ENCODE peak calls at places on chromosomes 16 and 17, in four cellular contexts. One of them, this sample, is unnamed.
A peak's percentile ranks its signal among the peaks of the same experiment; 100 is the strongest.

GRCh38 chr16:26717826-26718225 is 348.9 kb upstream of the C16orf82 start:
- DNase-seq in HepG2: no peak
- DNase-seq in GM12878: no peak
- DNase-seq in K562: no peak
- DNase-seq in this sample: no peak

GRCh38 chr17:12362853-12363252 is 302.8 kb upstream of the MYOCD start:
- DNase-seq in HepG2: no peak
- DNase-seq in K562: no peak
- DNase-seq in GM12878: no peak
- DNase-seq in this sample: no peak

GRCh38 chr17:78806451-78806850 is 24.4 kb upstream of the CYTH1 start:
- DNase-seq in HepG2: no peak
- DNase-seq in K562: no peak
- DNase-seq in GM12878: no peak
- DNase-seq in this sample: no peak

GRCh38 chr17:57016764-57017116 is 38.8 kb downstream of the SCPEP1 start:
- DNase-seq in HepG2: no peak
- DNase-seq in GM12878: no peak
- DNase-seq in K562: no peak
- DNase-seq in this sample: no peak

GRCh38 chr16:88970095-88970494 is 6.9 kb downstream of the CBFA2T3 start:
- DNase-seq in HepG2: no peak
- DNase-seq in GM12878: no peak
- DNase-seq in K562: no peak
- DNase-seq in this sample: no peak

GRCh38 chr16:15509593-15510520 is 75.5 kb downstream of the BMERB1 start:
- DNase-seq in K562: no peak
- DNase-seq in GM12878: no peak
- DNase-seq in HepG2: no peak
- DNase-seq in this sample: no peak

GRCh38 chr17:42067371-42068180 is 17.2 kb upstream of the C17orf113 start:
- DNase-seq in HepG2: peak; percentile 84
- DNase-seq in K562: peak; percentile 77
- DNase-seq in GM12878: no peak
- DNase-seq in this sample: peak; percentile 80

GRCh38 chr16:57759541-57760356 is 24.2 kb downstream of the KATNB1 start:
- DNase-seq in GM12878: no peak
- DNase-seq in HepG2: no peak
- DNase-seq in K562: no peak
- DNase-seq in this sample: no peak

GRCh38 chr17:6748617-6749016 is 7.2 kb upstream of the XAF1 start:
- DNase-seq in K562: no peak
- DNase-seq in HepG2: no peak
- DNase-seq in GM12878: no peak
- DNase-seq in this sample: no peak

GRCh38 chr16:20729141-20729540 is 12.5 kb downstream of the THUMPD1 start:
- DNase-seq in K562: no peak
- DNase-seq in HepG2: no peak
- DNase-seq in GM12878: no peak
- DNase-seq in this sample: no peak

GRCh38 chr17:72523491-72523890 is 402.7 kb downstream of the SOX9 start:
- DNase-seq in HepG2: no peak
- DNase-seq in K562: no peak
- DNase-seq in GM12878: no peak
- DNase-seq in this sample: no peak

GRCh38 chr17:42346473-42346872 is 41.8 kb downstream of the STAT3 start:
- DNase-seq in K562: no peak
- DNase-seq in GM12878: no peak
- DNase-seq in HepG2: no peak
- DNase-seq in this sample: no peak

GRCh38 chr17:42111901-42112551 is 488 bp downstream of the DHX58 start:
- DNase-seq in GM12878: no peak
- DNase-seq in K562: no peak
- DNase-seq in HepG2: no peak
- DNase-seq in this sample: no peak

GRCh38 chr17:78058581-78058980 is 70.0 kb downstream of the TMC6 start:
- DNase-seq in HepG2: no peak
- DNase-seq in GM12878: no peak
- DNase-seq in K562: no peak
- DNase-seq in this sample: no peak

GRCh38 chr17:29176500-29177351 is 3.5 kb downstream of the MYO18A start:
- DNase-seq in K562: peak; percentile 75
- DNase-seq in HepG2: peak; percentile 69
- DNase-seq in GM12878: no peak
- DNase-seq in this sample: peak; percentile 48

GRCh38 chr17:76199466-76199865 is 40.8 kb downstream of the RNF157 start:
- DNase-seq in HepG2: no peak
- DNase-seq in GM12878: no peak
- DNase-seq in K562: no peak
- DNase-seq in this sample: no peak

GRCh38 chr17:63431939-63432804 is 13.9 kb downstream of the CYB561 start:
- DNase-seq in K562: peak; percentile 90
- DNase-seq in HepG2: peak; percentile 81
- DNase-seq in GM12878: no peak
- DNase-seq in this sample: peak; percentile 48

GRCh38 chr17:11369570-11369969 is 128.6 kb downstream of the SHISA6 start:
- DNase-seq in HepG2: no peak
- DNase-seq in K562: no peak
- DNase-seq in GM12878: no peak
- DNase-seq in this sample: no peak

GRCh38 chr17:49132699-49133364 is at the start of gene B4GALNT2:
- DNase-seq in K562: no peak
- DNase-seq in HepG2: no peak
- DNase-seq in GM12878: no peak
- DNase-seq in this sample: no peak

GRCh38 chr16:9048302-9048700 is 43.1 kb upstream of the HAPSTR1 start:
- DNase-seq in GM12878: no peak
- DNase-seq in K562: no peak
- DNase-seq in HepG2: no peak
- DNase-seq in this sample: no peak

GRCh38 chr17:48883171-48883570 is 9.4 kb upstream of the ATP5MC1 start:
- DNase-seq in K562: no peak
- DNase-seq in GM12878: no peak
- DNase-seq in HepG2: no peak
- DNase-seq in this sample: no peak

GRCh38 chr17:38579934-38580333 is 25.8 kb downstream of the SRCIN1 start:
- DNase-seq in GM12878: no peak
- DNase-seq in HepG2: peak; percentile 71
- DNase-seq in K562: peak; percentile 79
- DNase-seq in this sample: peak; percentile 43

GRCh38 chr17:4208228-4208627 is 55.6 kb downstream of the ANKFY1 start:
- DNase-seq in HepG2: no peak
- DNase-seq in K562: no peak
- DNase-seq in GM12878: no peak
- DNase-seq in this sample: no peak

GRCh38 chr16:49832177-49832576 is 23.7 kb downstream of the ZNF423 start:
- DNase-seq in K562: no peak
- DNase-seq in HepG2: no peak
- DNase-seq in GM12878: no peak
- DNase-seq in this sample: no peak

GRCh38 chr17:2237960-2238359 is 65.6 kb downstream of the SMG6 start:
- DNase-seq in HepG2: no peak
- DNase-seq in GM12878: no peak
- DNase-seq in K562: no peak
- DNase-seq in this sample: no peak

GRCh38 chr16:15450624-15451023 is 16.2 kb downstream of the BMERB1 start:
- DNase-seq in K562: no peak
- DNase-seq in HepG2: no peak
- DNase-seq in GM12878: no peak
- DNase-seq in this sample: no peak

GRCh38 chr16:3029499-3030127 is 5.8 kb downstream of the THOC6 start:
- DNase-seq in HepG2: no peak
- DNase-seq in GM12878: no peak
- DNase-seq in K562: peak; percentile 60
- DNase-seq in this sample: no peak
- TF ChIP-seq BHLHE40 in HepG2: peak; percentile 4
- TF ChIP-seq BHLHE40 in GM12878: no peak
- TF ChIP-seq BHLHE40 in K562: peak; percentile 50
- TF ChIP-seq BHLHE40 in this sample: no peak

GRCh38 chr17:67528751-67529436 is 151.8 kb downstream of the PITPNC1 start:
- DNase-seq in K562: no peak
- DNase-seq in HepG2: peak; percentile 92
- DNase-seq in GM12878: no peak
- DNase-seq in this sample: peak; percentile 36
- TF ChIP-seq FOXM1 in K562: no peak
- TF ChIP-seq FOXM1 in HepG2: no peak
- TF ChIP-seq FOXM1 in GM12878: no peak
- TF ChIP-seq FOXM1 in this sample: no peak

GRCh38 chr16:66474750-66475199 is 47.7 kb downstream of the BEAN1 start:
- DNase-seq in K562: no peak
- DNase-seq in HepG2: no peak
- DNase-seq in GM12878: peak; percentile 9
- DNase-seq in this sample: no peak
- TF ChIP-seq BHLHE40 in K562: no peak
- TF ChIP-seq BHLHE40 in HepG2: no peak
- TF ChIP-seq BHLHE40 in GM12878: peak; percentile 73
- TF ChIP-seq BHLHE40 in this sample: no peak

DNA sequence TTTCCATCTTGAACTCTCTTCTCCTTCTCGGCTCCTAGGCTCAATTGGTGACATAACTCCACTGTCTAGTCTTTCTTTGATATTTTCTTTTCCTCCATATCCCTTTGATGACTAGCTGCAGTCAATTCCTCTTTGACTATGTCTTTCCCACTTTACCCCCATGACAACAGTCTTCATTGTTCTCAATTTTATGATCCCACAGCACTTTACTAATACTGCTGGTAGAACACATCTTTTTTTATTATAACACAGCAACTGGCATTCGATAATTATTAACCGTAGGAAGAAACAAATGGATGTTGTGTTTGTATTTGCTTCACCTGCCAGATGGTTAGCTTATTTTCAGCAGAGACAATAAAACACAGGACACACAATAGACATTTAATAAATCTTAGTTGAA is 1.3 kb downstream of the KRTAP3-3 start:
- DNase-seq in HepG2: no peak
- DNase-seq in GM12878: no peak
- DNase-seq in K562: no peak
- DNase-seq in this sample: no peak
- TF ChIP-seq FOXM1 in HepG2: no peak
- TF ChIP-seq FOXM1 in GM12878: no peak
- TF ChIP-seq FOXM1 in K562: no peak
- TF ChIP-seq FOXM1 in this sample: no peak

GRCh38 chr16:77250395-77250794 is 51.2 kb downstream of the SYCE1L start:
- DNase-seq in HepG2: no peak
- DNase-seq in GM12878: no peak
- DNase-seq in K562: no peak
- DNase-seq in this sample: no peak
- TF ChIP-seq BHLHE40 in HepG2: no peak
- TF ChIP-seq BHLHE40 in GM12878: no peak
- TF ChIP-seq BHLHE40 in K562: no peak
- TF ChIP-seq BHLHE40 in this sample: no peak

This sample was measured in HEK293T.